ENCODE peak calls at places on chromosome 6, in nine cellular contexts. S, K, C, T, Y, P, O, X and V are unnamed samples.

GRCh38 chr6:158706369-158706982 is 56.6 kb downstream of the SYTL3 start:
- DNase-seq in S (no peak), K (peak), C (no peak), T (no peak), Y (peak), P (no peak), O (peak), X (no peak), V (peak)

GRCh38 chr6:116139917-116140316 is 14.0 kb upstream of the COL10A1 start:
- DNase-seq in S (no peak), K (no peak), C (no peak), T (no peak), Y (peak), P (no peak), O (no peak), X (no peak), V (no peak)

GRCh38 chr6:163533443-163533842 is 118.9 kb downstream of the QKI start:
- DNase-seq in S (no peak), K (no peak), C (no peak), T (no peak), Y (no peak), P (no peak), O (no peak), X (no peak), V (peak)

GRCh38 chr6:168367285-168367720 is 47.7 kb upstream of the DACT2 start:
- DNase-seq in S (no peak), K (no peak), C (no peak), T (no peak), Y (no peak), P (no peak), O (no peak), X (no peak), V (no peak)

GRCh38 chr6:48757661-48758060 is 646.7 kb upstream of the PTCHD4 start:
- DNase-seq in S (no peak), K (no peak), C (no peak), T (no peak), Y (peak), P (no peak), O (no peak), X (no peak), V (peak)

GRCh38 chr6:24836116-24836515 is 37.4 kb upstream of the ARMH2 start:
- DNase-seq in S (no peak), K (no peak), C (no peak), T (no peak), Y (no peak), P (no peak), O (no peak), X (no peak), V (no peak)

GRCh38 chr6:20213271-20213798 is 1.1 kb upstream of the MBOAT1 start:
- DNase-seq in S (no peak), K (no peak), C (no peak), T (no peak), Y (no peak), P (no peak), O (peak), X (no peak), V (no peak)

GRCh38 chr6:87897581-87898147 is 150.0 kb upstream of the SPACA1 start:
- DNase-seq in S (no peak), K (no peak), C (no peak), T (no peak), Y (no peak), P (no peak), O (no peak), X (no peak), V (peak)

GRCh38 chr6:11536795-11537194 is 754 bp upstream of the TMEM170B start:
- DNase-seq in S (no peak), K (no peak), C (peak), T (no peak), Y (peak), P (no peak), O (peak), X (no peak), V (no peak)

GRCh38 chr6:87029711-87030314 is 65.1 kb downstream of the CGA start:
- DNase-seq in S (no peak), K (no peak), C (no peak), T (no peak), Y (peak), P (no peak), O (peak), X (no peak), V (peak)

GRCh38 chr6:122790740-122791679 is 2.0 kb downstream of the SMPDL3A start:
- DNase-seq in S (peak), K (no peak), C (no peak), T (no peak), Y (peak), P (no peak), O (no peak), X (no peak), V (no peak)

GRCh38 chr6:65399355-65400084 is 307.5 kb downstream of the EYS start:
- DNase-seq in S (no peak), K (no peak), C (no peak), T (no peak), Y (no peak), P (no peak), O (no peak), X (no peak), V (no peak)

GRCh38 chr6:73695619-73696421 is at the start of gene CD109:
- DNase-seq in S (peak), K (peak), C (peak), T (peak), Y (no peak), P (peak), O (peak), X (peak), V (peak)

GRCh38 chr6:132972971-132973370 is 158.6 kb downstream of the RPS12 start:
- DNase-seq in S (peak), K (no peak), C (no peak), T (no peak), Y (no peak), P (no peak), O (peak), X (no peak), V (no peak)

GRCh38 chr6:87291879-87292278 is 30.5 kb upstream of the SMIM8 start:
- DNase-seq in S (no peak), K (no peak), C (no peak), T (no peak), Y (no peak), P (no peak), O (no peak), X (no peak), V (no peak)

GRCh38 chr6:157440162-157440561 is 59.2 kb downstream of the ZDHHC14 start:
- DNase-seq in S (no peak), K (no peak), C (no peak), T (no peak), Y (no peak), P (no peak), O (no peak), X (no peak), V (no peak)

GRCh38 chr6:43089874-43090556 is 13.9 kb downstream of the PTK7 start:
- DNase-seq in S (peak), K (no peak), C (no peak), T (no peak), Y (peak), P (no peak), O (peak), X (no peak), V (no peak)

GRCh38 chr6:40419881-40420705 is 167.1 kb downstream of the LRFN2 start:
- DNase-seq in S (peak), K (no peak), C (no peak), T (no peak), Y (no peak), P (no peak), O (no peak), X (no peak), V (no peak)

GRCh38 chr6:105263685-105264298 is 84.0 kb upstream of the POPDC3 start:
- DNase-seq in S (no peak), K (no peak), C (no peak), T (no peak), Y (no peak), P (no peak), O (no peak), X (no peak), V (no peak)

GRCh38 chr6:161536141-161536735 is 262.4 kb upstream of the AGPAT4 start:
- DNase-seq in S (no peak), K (no peak), C (no peak), T (no peak), Y (no peak), P (no peak), O (peak), X (no peak), V (no peak)

GRCh38 chr6:56802570-56802969 is 152.3 kb upstream of the BEND6 start:
- DNase-seq in S (no peak), K (no peak), C (no peak), T (no peak), Y (peak), P (no peak), O (peak), X (no peak), V (peak)

GRCh38 chr6:84033523-84034451 is at the start of gene MRAP2:
- DNase-seq in S (peak), K (peak), C (peak), T (no peak), Y (peak), P (no peak), O (peak), X (no peak), V (peak)

GRCh38 chr6:81233990-81234389 is 518.5 kb downstream of the TENT5A start:
- DNase-seq in S (no peak), K (no peak), C (no peak), T (no peak), Y (no peak), P (no peak), O (no peak), X (no peak), V (no peak)

GRCh38 chr6:165674155-165675029 is 11.4 kb upstream of the PDE10A start:
- DNase-seq in S (no peak), K (no peak), C (no peak), T (no peak), Y (no peak), P (no peak), O (no peak), X (no peak), V (no peak)